ENCODE peak calls at places on chromosomes 4 and X, in eight cellular contexts. W is hepatocyte; A is CMK; I is thyroid gland; U is HCEC 1CT; J is COR-L47; Z is stimulated activated CD4-positive, alpha-beta T cell treated with anti-CD3 and anti-CD28 coated beads, Interleukin-1b, Interleukin-23, amount 100 ng/mL, for 4 hours; V is LNCaP clone FGC. N is an unnamed sample.
A peak's percentile ranks its signal among the peaks of the same experiment; 100 is the strongest.

GRCh38 chrX:115949900-115950822 is 220.4 kb upstream of the AGTR2 start:
- DNase-seq in W (no peak), A (no peak), I (no peak), U (no peak), J (peak; percentile 43), Z (no peak), V (no peak), N (no peak)

GRCh38 chr4:160180206-160180605 is 1077.3 kb downstream of the RAPGEF2 start:
- DNase-seq in W (peak; percentile 19), A (no peak), I (no peak), U (no peak), J (no peak), Z (no peak), V (no peak), N (peak; percentile 25)

GRCh38 chr4:16160457-16160856 is 65.8 kb downstream of the TAPT1 start:
- DNase-seq in W (no peak), A (peak; percentile 32), I (no peak), U (no peak), J (no peak), Z (no peak), V (no peak), N (peak; percentile 12)

GRCh38 chr4:125200556-125200955 is 114.2 kb upstream of the FAT4 start:
- DNase-seq in W (no peak), A (no peak), I (no peak), U (no peak), J (no peak), Z (no peak), V (no peak), N (no peak)

GRCh38 chrX:80285131-80285773 is 135.0 kb upstream of the TENT5D start:
- DNase-seq in W (peak; percentile 63), A (no peak), I (no peak), U (no peak), J (no peak), Z (no peak), V (no peak), N (peak; percentile 13)

GRCh38 chr4:7427326-7428260 is 7.1 kb downstream of the PSAPL1 start:
- DNase-seq in W (no peak), A (no peak), I (no peak), U (no peak), J (no peak), Z (no peak), V (no peak), N (no peak)

GRCh38 chr4:153785830-153786721 is 2.8 kb downstream of the SFRP2 start:
- DNase-seq in W (no peak), A (no peak), I (no peak), U (peak; percentile 27), J (no peak), Z (no peak), V (peak; percentile 23), N (no peak)

GRCh38 chrX:136250191-136251041 is 784 bp downstream of the MAP7D3 start:
- DNase-seq in W (peak; percentile 10), A (no peak), I (no peak), U (peak; percentile 28), J (no peak), Z (peak; percentile 29), V (no peak), N (peak; percentile 40)

GRCh38 chr4:126004936-126005335 is 690.2 kb downstream of the FAT4 start:
- DNase-seq in W (no peak), A (no peak), I (peak; percentile 35), U (peak; percentile 18), J (no peak), Z (no peak), V (no peak), N (peak; percentile 68)

GRCh38 chr4:26931961-26932360 is 71.3 kb downstream of the STIM2 start:
- DNase-seq in W (no peak), A (no peak), I (no peak), U (no peak), J (no peak), Z (no peak), V (no peak), N (peak; percentile 33)

GRCh38 chrX:39258331-39258730 is 457.1 kb downstream of the MID1IP1 start:
- DNase-seq in W (no peak), A (no peak), I (no peak), U (no peak), J (peak; percentile 2), Z (no peak), V (no peak), N (peak; percentile 4)

GRCh38 chr4:85522277-85522676 is 47.3 kb downstream of the ARHGAP24 start:
- DNase-seq in W (no peak), A (no peak), I (no peak), U (no peak), J (no peak), Z (no peak), V (no peak), N (no peak)

GRCh38 chr4:84150177-84150576 is 348.9 kb downstream of the NKX6-1 start:
- DNase-seq in W (no peak), A (no peak), I (no peak), U (no peak), J (no peak), Z (no peak), V (no peak), N (no peak)

GRCh38 chrX:48492293-48492910 is 16.4 kb upstream of the PORCN start:
- DNase-seq in W (no peak), A (no peak), I (no peak), U (peak; percentile 68), J (no peak), Z (no peak), V (no peak), N (peak; percentile 44)

GRCh38 chr4:1939664-1940509 is 68.7 kb downstream of the NSD2 start:
- DNase-seq in W (no peak), A (no peak), I (no peak), U (peak; percentile 75), J (no peak), Z (no peak), V (peak; percentile 85), N (peak; percentile 95)

GRCh38 chr4:10584042-10584441 is 100.5 kb downstream of the CLNK start:
- DNase-seq in W (peak; percentile 51), A (no peak), I (peak; percentile 13), U (peak; percentile 22), J (no peak), Z (no peak), V (no peak), N (peak; percentile 93)

GRCh38 chr4:8228319-8229250 is 29.5 kb downstream of the SH3TC1 start:
- DNase-seq in W (peak; percentile 66), A (peak; percentile 48), I (peak; percentile 92), U (peak; percentile 70), J (peak; percentile 22), Z (peak; percentile 54), V (peak; percentile 64), N (peak; percentile 93)

GRCh38 chrX:123817288-123817894 is 42.5 kb upstream of the XIAP start:
- DNase-seq in W (no peak), A (no peak), I (no peak), U (no peak), J (no peak), Z (no peak), V (no peak), N (no peak)

GRCh38 chrX:48893556-48894348 is 3.8 kb downstream of the TIMM17B start:
- DNase-seq in W (no peak), A (no peak), I (no peak), U (no peak), J (no peak), Z (no peak), V (no peak), N (no peak)

N was measured in iris pigment epithelial cell.